ENCODE peak calls at places on chromosomes 6 and 20, in four cellular contexts. One of them, this sample, is unnamed.

GRCh38 chr20:38225900-38226263 is 34.7 kb downstream of the KIAA1755 start:
- DNase-seq in sigmoid colon: peak; percentile 17
- DNase-seq in GM23248: no peak
- DNase-seq in SK-N-SH: no peak
- DNase-seq in this sample: no peak

GRCh38 chr6:3011592-3011991 is 11.9 kb downstream of the NQO2 start:
- DNase-seq in sigmoid colon: no peak
- DNase-seq in GM23248: no peak
- DNase-seq in SK-N-SH: no peak
- DNase-seq in this sample: no peak

GRCh38 chr6:10977231-10977968 is 66.7 kb downstream of the ELOVL2 start:
- DNase-seq in sigmoid colon: no peak
- DNase-seq in GM23248: no peak
- DNase-seq in SK-N-SH: no peak
- DNase-seq in this sample: no peak

GRCh38 chr6:154257074-154257473 is 99.5 kb downstream of the IPCEF1 start:
- DNase-seq in sigmoid colon: no peak
- DNase-seq in GM23248: no peak
- DNase-seq in SK-N-SH: no peak
- DNase-seq in this sample: no peak

GRCh38 chr20:38870733-38871559 is 55.3 kb upstream of the FAM83D start:
- DNase-seq in sigmoid colon: no peak
- DNase-seq in GM23248: peak; percentile 53
- DNase-seq in SK-N-SH: no peak
- DNase-seq in this sample: no peak

GRCh38 chr20:46348231-46348803 is 40.0 kb upstream of the CDH22 start:
- DNase-seq in sigmoid colon: no peak
- DNase-seq in GM23248: peak; percentile 66
- DNase-seq in SK-N-SH: no peak
- DNase-seq in this sample: no peak

GRCh38 chr20:10093087-10093591 is 58.4 kb downstream of the ANKEF1 start:
- DNase-seq in sigmoid colon: no peak
- DNase-seq in GM23248: peak; percentile 88
- DNase-seq in SK-N-SH: no peak
- DNase-seq in this sample: no peak

GRCh38 chr20:40568200-40568599 is 120.8 kb downstream of the MAFB start:
- DNase-seq in sigmoid colon: no peak
- DNase-seq in GM23248: peak; percentile 51
- DNase-seq in SK-N-SH: no peak
- DNase-seq in this sample: no peak

DNA sequence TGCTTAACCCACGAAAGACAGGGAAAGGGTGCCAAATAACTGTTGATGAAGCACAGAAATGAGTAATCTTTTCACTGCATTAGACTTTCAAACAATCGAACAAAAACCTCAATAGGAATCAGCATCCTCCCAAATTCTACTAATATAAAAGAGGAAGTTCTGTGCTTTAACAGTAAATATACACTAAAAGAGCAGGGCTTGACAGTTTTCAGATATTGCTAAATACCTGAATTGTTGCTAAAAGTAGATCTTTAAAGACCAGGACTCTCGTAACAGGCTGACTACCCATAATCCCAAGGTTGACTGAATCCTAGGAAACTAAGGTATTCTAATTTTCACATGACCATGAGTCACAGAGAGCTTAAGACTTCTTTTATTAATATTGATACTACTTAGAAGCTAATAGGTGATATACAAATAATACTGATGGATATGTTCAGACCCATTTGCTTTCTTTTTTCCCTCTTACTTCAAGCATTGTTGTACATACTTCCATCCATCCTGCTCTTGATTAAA is 10.1 kb downstream of the CD164 start:
- DNase-seq in sigmoid colon: no peak
- DNase-seq in GM23248: no peak
- DNase-seq in SK-N-SH: no peak
- DNase-seq in this sample: no peak
- H3K27ac ChIP-seq in sigmoid colon: no peak overlapping the region
- H3K27ac ChIP-seq in GM23248: no peak overlapping the region
- H3K27ac ChIP-seq in SK-N-SH: no peak overlapping the region
- H3K27ac ChIP-seq in this sample: no peak overlapping the region

DNA sequence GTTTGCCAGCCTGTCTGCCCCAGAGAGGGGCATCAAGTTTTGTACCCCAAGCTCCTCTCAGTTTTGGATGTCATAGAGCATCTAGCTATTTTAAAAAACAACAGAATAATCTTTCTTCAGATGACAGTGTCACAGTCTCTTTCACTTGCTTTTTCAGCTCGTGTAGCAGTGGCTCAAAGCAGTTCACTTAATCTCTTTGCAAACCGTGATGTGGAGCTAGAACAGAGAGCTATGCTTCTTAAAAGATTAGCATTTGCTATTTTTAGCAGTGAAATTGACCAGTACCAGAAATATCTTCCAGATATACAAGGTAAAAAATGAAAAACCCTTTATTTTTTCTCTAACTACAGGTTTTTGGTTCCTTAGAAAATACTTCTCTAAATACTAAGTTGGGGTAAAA is 37.3 kb downstream of the PGM3 start:
- DNase-seq in sigmoid colon: no peak
- DNase-seq in GM23248: no peak
- DNase-seq in SK-N-SH: no peak
- DNase-seq in this sample: no peak
- H3K36me3 ChIP-seq in sigmoid colon: peaks cover 4% of the 10 kb centered on the region
- H3K36me3 ChIP-seq in GM23248: peaks cover 18% of the 10 kb centered on the region
- H3K36me3 ChIP-seq in SK-N-SH: peaks cover 49% of the 10 kb centered on the region
- H3K36me3 ChIP-seq in this sample: peaks cover 12% of the 10 kb centered on the region

DNA sequence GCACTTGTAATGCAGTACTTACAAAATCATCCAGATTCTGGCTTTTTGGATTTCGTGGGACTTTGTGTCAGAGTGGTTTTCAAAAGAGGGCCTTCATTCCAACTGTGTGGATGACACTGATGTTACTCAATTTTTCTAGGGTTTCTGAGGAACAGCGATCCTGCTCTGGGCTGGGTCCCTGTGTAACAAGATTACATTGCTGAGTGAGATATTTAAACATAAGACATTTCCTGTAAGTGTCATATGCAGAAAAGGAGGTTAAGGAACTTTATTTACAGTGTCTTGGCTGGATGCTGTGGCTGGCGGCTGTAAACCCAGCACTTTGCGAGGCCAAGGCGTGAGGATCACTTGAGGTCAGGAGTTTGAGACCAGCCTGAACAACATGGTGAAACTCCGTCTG is 6.7 kb downstream of the ZFAND3 start:
- DNase-seq in sigmoid colon: no peak
- DNase-seq in GM23248: peak; percentile 50
- DNase-seq in SK-N-SH: no peak
- DNase-seq in this sample: no peak
- H3K4me1 ChIP-seq in sigmoid colon: peaks cover 93% of the 10 kb centered on the region
- H3K4me1 ChIP-seq in GM23248: peaks cover 56% of the 10 kb centered on the region
- H3K4me1 ChIP-seq in SK-N-SH: peaks cover 22% of the 10 kb centered on the region
- H3K4me1 ChIP-seq in this sample: peaks cover 63% of the 10 kb centered on the region

GRCh38 chr6:99415446-99415845 is 9.7 kb downstream of the PNISR start:
- DNase-seq in sigmoid colon: no peak
- DNase-seq in GM23248: peak; percentile 32
- DNase-seq in SK-N-SH: no peak
- DNase-seq in this sample: no peak

GRCh38 chr6:99416226-99416625 is 8.9 kb downstream of the PNISR start:
- DNase-seq in sigmoid colon: no peak
- DNase-seq in GM23248: peak; percentile 10
- DNase-seq in SK-N-SH: no peak
- DNase-seq in this sample: no peak

GRCh38 chr6:99416892-99417767 is 8.0 kb downstream of the PNISR start:
- DNase-seq in sigmoid colon: no peak
- DNase-seq in GM23248: no peak
- DNase-seq in SK-N-SH: no peak
- DNase-seq in this sample: no peak

GRCh38 chr6:99407076-99407475 is 13.1 kb upstream of the COQ3 start:
- DNase-seq in sigmoid colon: no peak
- DNase-seq in GM23248: no peak
- DNase-seq in SK-N-SH: no peak
- DNase-seq in this sample: no peak

GRCh38 chr6:99412065-99412464 is 13.0 kb downstream of the PNISR start:
- DNase-seq in sigmoid colon: no peak
- DNase-seq in GM23248: no peak
- DNase-seq in SK-N-SH: no peak
- DNase-seq in this sample: no peak
- H3K27ac ChIP-seq in sigmoid colon: peak overlapping the region; percentile 47
- H3K27ac ChIP-seq in GM23248: no peak overlapping the region
- H3K27ac ChIP-seq in SK-N-SH: no peak overlapping the region
- H3K27ac ChIP-seq in this sample: no peak overlapping the region

DNA sequence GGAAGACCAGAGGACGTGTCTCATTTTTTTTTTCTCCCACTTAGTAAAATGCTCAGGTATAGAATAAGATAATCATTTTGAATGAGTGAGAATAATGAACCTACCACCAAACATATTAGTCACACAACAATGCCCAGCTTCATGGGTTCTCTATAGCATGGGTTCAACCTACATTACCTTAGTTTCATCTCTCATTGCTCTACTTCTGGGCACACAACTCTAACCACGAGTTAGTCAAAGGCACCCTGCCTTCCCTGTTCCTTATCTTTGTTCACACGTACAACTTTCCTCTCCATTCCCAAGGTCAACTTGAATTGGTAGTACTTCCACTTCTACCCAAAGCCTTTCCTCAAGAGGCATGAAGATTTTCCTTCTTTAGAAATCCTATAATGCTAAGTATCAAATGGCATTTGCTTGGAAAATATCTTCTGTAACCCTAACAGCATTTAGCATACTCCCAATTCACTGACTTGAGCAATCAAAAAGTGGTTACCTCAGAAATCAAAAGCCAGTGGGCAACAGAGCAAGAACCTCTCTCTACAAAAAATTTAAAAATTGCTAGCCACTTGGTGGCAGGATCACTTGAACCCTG is 20.9 kb downstream of the DEK start:
- DNase-seq in sigmoid colon: no peak
- DNase-seq in GM23248: no peak
- DNase-seq in SK-N-SH: no peak
- DNase-seq in this sample: no peak
- H3K36me3 ChIP-seq in sigmoid colon: no peaks in the 10 kb centered on the region
- H3K36me3 ChIP-seq in GM23248: peaks cover 44% of the 10 kb centered on the region
- H3K36me3 ChIP-seq in SK-N-SH: peaks cover 67% of the 10 kb centered on the region
- H3K36me3 ChIP-seq in this sample: peaks cover 16% of the 10 kb centered on the region

GRCh38 chr6:4125933-4126864 is 9.2 kb downstream of the ECI2 start:
- DNase-seq in sigmoid colon: no peak
- DNase-seq in GM23248: peak; percentile 94
- DNase-seq in SK-N-SH: no peak
- DNase-seq in this sample: no peak
- H3K4me1 ChIP-seq in sigmoid colon: peaks cover 7% of the 10 kb centered on the region
- H3K4me1 ChIP-seq in GM23248: peaks cover 21% of the 10 kb centered on the region
- H3K4me1 ChIP-seq in SK-N-SH: peaks cover 26% of the 10 kb centered on the region
- H3K4me1 ChIP-seq in this sample: no peaks in the 10 kb centered on the region

DNA sequence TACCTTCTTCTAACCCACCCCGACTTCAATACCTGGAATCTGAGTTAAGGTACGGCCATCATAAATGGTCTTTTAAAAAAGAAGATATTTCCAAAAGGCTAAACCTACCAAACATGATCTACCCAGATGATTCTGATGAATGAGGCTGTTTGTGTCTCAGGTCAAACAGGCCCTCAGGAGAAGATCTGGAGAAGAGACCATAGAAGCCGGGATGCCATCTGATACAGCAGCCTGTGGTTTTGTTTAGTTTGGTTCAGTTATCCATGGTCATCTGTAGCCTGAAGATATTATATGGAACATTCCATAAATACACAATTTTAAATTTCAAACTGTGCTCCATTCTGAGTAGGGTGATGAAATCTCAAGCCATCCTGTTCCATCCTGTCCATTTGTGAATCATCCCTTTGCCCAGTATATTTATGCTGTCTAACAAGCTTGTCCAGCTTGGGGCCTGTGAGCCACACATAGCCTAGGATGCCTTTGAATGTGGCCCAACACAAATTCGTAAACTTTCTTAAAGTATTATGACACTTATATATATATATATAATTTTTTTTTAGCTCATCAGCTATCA is 4.0 kb upstream of the CAP2 start:
- DNase-seq in sigmoid colon: no peak
- DNase-seq in GM23248: peak; percentile 74
- DNase-seq in SK-N-SH: no peak
- DNase-seq in this sample: no peak
- H3K27ac ChIP-seq in sigmoid colon: no peak overlapping the region
- H3K27ac ChIP-seq in GM23248: peak overlapping the region; percentile 19
- H3K27ac ChIP-seq in SK-N-SH: no peak overlapping the region
- H3K27ac ChIP-seq in this sample: no peak overlapping the region

GRCh38 chr6:7229376-7230326 is 83.3 kb downstream of the SSR1 start:
- DNase-seq in sigmoid colon: no peak
- DNase-seq in GM23248: no peak
- DNase-seq in SK-N-SH: no peak
- DNase-seq in this sample: no peak
- H3K36me3 ChIP-seq in sigmoid colon: peaks cover 75% of the 10 kb centered on the region
- H3K36me3 ChIP-seq in GM23248: peaks cover 15% of the 10 kb centered on the region
- H3K36me3 ChIP-seq in SK-N-SH: peaks cover 26% of the 10 kb centered on the region
- H3K36me3 ChIP-seq in this sample: peaks cover 56% of the 10 kb centered on the region

This sample was measured in CD4-positive, alpha-beta memory T cell.